ENCODE peak calls at places on chromosome 13, in seven cellular contexts. K is tibial nerve, E is GM12878, D is SK-N-SH, A is ovary, X is A549, S is transverse colon. J is an unnamed sample.
A peak's percentile ranks its signal among the peaks of the same experiment; 100 is the strongest.

GRCh38 chr13:59651479-59651878 is 512.2 kb downstream of the DIAPH3 start:
- DNase-seq in D (no peak), K (no peak), S (no peak), X (no peak), E (no peak), A (no peak), J (no peak)

GRCh38 chr13:114303700-114304327 is 10.5 kb upstream of the CHAMP1 start:
- DNase-seq in K (no peak), D (no peak), A (no peak), X (no peak), E (no peak), S (no peak), J (no peak)

GRCh38 chr13:112693831-112694497 is 4.1 kb downstream of the ATP11A start:
- DNase-seq in X (no peak), S (no peak), D (no peak), A (no peak), E (no peak), K (peak; percentile 34), J (peak; percentile 56)

GRCh38 chr13:86757236-86757978 is 913.8 kb upstream of the SLITRK5 start:
- DNase-seq in E (no peak), D (no peak), A (no peak), S (no peak), X (no peak), K (no peak), J (no peak)

GRCh38 chr13:42354246-42355117 is 82.5 kb downstream of the AKAP11 start:
- DNase-seq in S (no peak), D (no peak), K (no peak), E (peak; percentile 53), A (no peak), X (no peak), J (no peak)

GRCh38 chr13:42996584-42996983 is 4.5 kb upstream of the EPSTI1 start:
- DNase-seq in A (no peak), K (no peak), X (peak; percentile 30), D (no peak), S (no peak), E (no peak), J (no peak)

GRCh38 chr13:64007334-64007733 is 2591.7 kb upstream of the PCDH20 start:
- DNase-seq in X (no peak), S (no peak), K (no peak), E (no peak), A (no peak), D (no peak), J (no peak)

GRCh38 chr13:59823495-59823894 is 340.2 kb downstream of the DIAPH3 start:
- DNase-seq in E (no peak), S (no peak), K (no peak), D (no peak), A (no peak), X (no peak), J (no peak)

GRCh38 chr13:36347826-36348225 is 1.6 kb upstream of the SPART start:
- DNase-seq in K (no peak), E (no peak), A (no peak), D (no peak), S (no peak), X (no peak), J (no peak)

GRCh38 chr13:110539894-110540293 is 21.6 kb downstream of the RAB20 start:
- DNase-seq in X (no peak), A (no peak), D (no peak), S (no peak), K (no peak), E (no peak), J (no peak)

GRCh38 chr13:43835701-43836100 is 43.8 kb downstream of the CCDC122 start:
- DNase-seq in X (no peak), A (no peak), D (no peak), E (no peak), K (no peak), S (no peak), J (no peak)

GRCh38 chr13:110132178-110132975 is 174.6 kb downstream of the COL4A1 start:
- DNase-seq in A (no peak), E (no peak), K (no peak), S (no peak), X (no peak), D (peak; percentile 49), J (no peak)

GRCh38 chr13:43019811-43020210 is 3.6 kb upstream of the DNAJC15 start:
- DNase-seq in X (no peak), K (no peak), S (no peak), A (no peak), E (no peak), D (no peak), J (no peak)

GRCh38 chr13:100423375-100423774 is 165.2 kb downstream of the GGACT start:
- DNase-seq in E (no peak), S (no peak), A (no peak), X (no peak), D (no peak), K (no peak), J (no peak)

GRCh38 chr13:20514866-20515265 is 10.8 kb downstream of the CRYL1 start:
- DNase-seq in X (no peak), S (no peak), D (no peak), A (no peak), E (no peak), K (no peak), J (no peak)

GRCh38 chr13:20363604-20364003 is 131.5 kb upstream of the GJB6 start:
- DNase-seq in E (no peak), D (no peak), X (no peak), A (no peak), S (no peak), K (no peak), J (no peak)

GRCh38 chr13:53848546-53848945 is 819.9 kb downstream of the OLFM4 start:
- DNase-seq in D (no peak), X (no peak), S (no peak), E (no peak), K (no peak), A (no peak), J (no peak)

GRCh38 chr13:28336193-28336657 is 158.7 kb downstream of the FLT1 start:
- DNase-seq in X (no peak), D (no peak), A (no peak), E (no peak), K (no peak), S (no peak), J (no peak)

GRCh38 chr13:33227927-33228644 is 57.5 kb downstream of the STARD13 start:
- DNase-seq in A (no peak), E (no peak), S (no peak), D (no peak), X (no peak), K (no peak), J (no peak)

GRCh38 chr13:64798422-64798821 is 2431.7 kb downstream of the PCDH9 start:
- DNase-seq in X (no peak), A (no peak), K (no peak), S (no peak), E (no peak), D (no peak), J (no peak)

GRCh38 chr13:83879431-83880171 is 2.7 kb downstream of the SLITRK1 start:
- DNase-seq in X (no peak), A (no peak), E (no peak), S (no peak), D (no peak), K (no peak), J (no peak)

GRCh38 chr13:39232401-39232980 is 194.2 kb downstream of the NHLRC3 start:
- DNase-seq in E (no peak), D (no peak), K (no peak), X (no peak), A (no peak), S (no peak), J (no peak)

GRCh38 chr13:36395280-36395679 is 37.0 kb upstream of the CCNA1 start:
- DNase-seq in K (no peak), A (no peak), S (no peak), D (peak; percentile 11), X (peak; percentile 5), E (no peak), J (no peak)

GRCh38 chr13:76293751-76294150 is 592.5 kb downstream of the KCTD12 start:
- DNase-seq in S (no peak), X (peak; percentile 0), K (no peak), D (no peak), E (no peak), A (no peak), J (no peak)

GRCh38 chr13:79281335-79281734 is 124.7 kb downstream of the RBM26 start:
- DNase-seq in K (no peak), X (no peak), E (no peak), S (no peak), D (no peak), A (no peak), J (no peak)

GRCh38 chr13:51874651-51875050 is 12.9 kb downstream of the CCDC70 start:
- DNase-seq in X (no peak), S (no peak), K (no peak), E (no peak), D (no peak), A (no peak), J (no peak)
- TF ChIP-seq EP300 in X (no peak), S (no peak), K (no peak), E (no peak), D (no peak), A (no peak), J (no peak)

DNA sequence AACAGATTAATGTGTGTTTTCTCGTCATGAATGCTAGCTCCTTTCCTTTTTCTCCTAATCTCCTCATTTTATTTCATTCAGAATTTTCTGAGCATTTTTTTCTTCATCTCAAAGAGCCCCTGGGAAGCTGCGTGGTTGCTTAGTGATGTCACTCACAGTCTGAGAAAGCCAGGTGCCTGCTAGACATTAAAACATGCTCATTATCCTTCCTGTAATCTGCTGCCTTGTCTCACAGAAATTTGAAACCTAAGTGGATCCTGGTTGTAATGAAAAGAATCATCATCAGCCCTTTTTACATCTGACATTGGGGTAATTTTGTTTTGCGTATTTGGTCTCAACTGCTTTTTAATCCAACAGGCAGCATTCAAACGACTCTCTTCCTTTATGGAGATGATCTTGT is 108.2 kb upstream of the RNF113B start:
- DNase-seq in X (no peak), S (no peak), E (no peak), K (no peak), A (no peak), D (peak; percentile 39), J (no peak)
- TF ChIP-seq EP300 in X (no peak), S (no peak), E (no peak), K (no peak), A (no peak), D (no peak), J (no peak)

GRCh38 chr13:44989071-44989889 is at the start of the genes GPALPP1 and NUFIP1:
- DNase-seq in D (peak; percentile 94), A (peak; percentile 90), S (peak; percentile 94), K (peak; percentile 95), X (peak; percentile 92), E (peak; percentile 64), J (peak; percentile 95)
- TF ChIP-seq EP300 in D (no peak), A (no peak), S (no peak), K (peak; percentile 86), X (no peak), E (no peak), J (peak; percentile 73)

DNA sequence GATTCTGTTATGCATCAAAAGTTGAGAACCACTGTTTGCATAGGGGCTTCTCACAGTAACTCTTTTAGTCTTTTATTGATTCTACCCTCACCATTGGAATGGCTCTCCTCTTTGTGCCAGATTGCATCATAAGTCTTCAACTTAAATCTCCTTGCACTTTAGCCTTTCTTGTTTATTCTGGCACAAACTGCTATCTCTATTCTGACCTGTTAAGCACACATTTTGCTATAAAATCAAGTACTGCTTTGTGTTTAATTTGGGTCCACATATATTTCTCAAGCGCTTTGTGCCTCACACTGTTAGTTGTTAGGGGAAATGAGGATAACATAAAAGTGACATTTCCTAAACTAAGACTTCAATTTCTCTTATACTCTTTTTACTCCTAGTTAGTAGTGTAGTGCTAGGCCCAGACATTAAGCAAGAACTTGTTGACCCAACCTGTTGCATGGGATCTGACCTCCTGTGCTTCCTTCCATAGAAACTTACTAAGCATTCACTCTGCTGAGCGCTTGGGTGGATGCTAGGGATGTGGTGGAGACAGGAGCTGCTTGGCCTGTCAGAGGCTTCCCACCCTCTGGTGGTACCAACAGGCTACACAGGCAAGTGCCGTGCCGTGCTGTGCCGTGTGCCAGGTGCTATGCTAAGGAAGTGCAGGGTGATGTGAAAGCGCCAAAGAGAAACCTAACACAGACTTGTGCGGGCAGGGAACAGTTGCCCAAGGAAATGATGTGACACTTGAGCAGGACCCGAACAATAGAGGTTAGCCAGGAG is 1.2 kb downstream of the UTP14C start:
- DNase-seq in D (no peak), A (no peak), X (no peak), K (no peak), E (no peak), S (no peak), J (no peak)
- TF ChIP-seq EP300 in D (no peak), A (no peak), X (no peak), K (no peak), E (no peak), S (no peak), J (no peak)

J was measured in sigmoid colon.